ENCODE peak calls at places on chromosomes 3 and 15, in five cellular contexts. B is neuronal stem cell, C is brain microvascular endothelial cell, F is ovary, J is AG09309. H is an unnamed sample.

GRCh38 chr3:194988495-194989165 is 282.3 kb downstream of the XXYLT1 start:
- DNase-seq in B (no peak), C (no peak), F (no peak), J (no peak), H (no peak)

GRCh38 chr15:62150445-62150844 is 14.6 kb downstream of the C2CD4B start:
- DNase-seq in B (no peak), C (no peak), F (no peak), J (no peak), H (no peak)

GRCh38 chr3:16189201-16189600 is 14.7 kb downstream of the GALNT15 start:
- DNase-seq in B (no peak), C (no peak), F (no peak), J (no peak), H (no peak)

GRCh38 chr3:50639055-50639494 is 22.1 kb downstream of the MAPKAPK3 start:
- DNase-seq in B (no peak), C (peak), F (no peak), J (no peak), H (peak)

GRCh38 chr3:100001514-100002270 is 112.6 kb downstream of the FILIP1L start:
- DNase-seq in B (no peak), C (no peak), F (no peak), J (no peak), H (no peak)

GRCh38 chr15:80999623-81000036 is 1.1 kb upstream of the TLNRD1 start:
- DNase-seq in B (no peak), C (no peak), F (no peak), J (no peak), H (no peak)

GRCh38 chr3:111923095-111923771 is 55.6 kb upstream of the ABHD10 start:
- DNase-seq in B (no peak), C (no peak), F (no peak), J (no peak), H (no peak)

GRCh38 chr3:100087203-100087602 is 27.1 kb downstream of the FILIP1L start:
- DNase-seq in B (no peak), C (peak), F (no peak), J (no peak), H (no peak)

GRCh38 chr3:146403792-146404191 is 65.6 kb downstream of the PLSCR2 start:
- DNase-seq in B (no peak), C (no peak), F (no peak), J (no peak), H (no peak)

GRCh38 chr3:47782538-47783308 is 1.0 kb upstream of the SMARCC1 start:
- DNase-seq in B (no peak), C (no peak), F (no peak), J (no peak), H (no peak)

GRCh38 chr3:172355836-172356235 is 92.4 kb downstream of the GHSR start:
- DNase-seq in B (no peak), C (peak), F (peak), J (peak), H (peak)

GRCh38 chr15:68542771-68543544 is 35.8 kb upstream of the CORO2B start:
- DNase-seq in B (no peak), C (peak), F (peak), J (peak), H (peak)

GRCh38 chr15:73928971-73929627 is 2.8 kb downstream of the LOXL1 start:
- DNase-seq in B (no peak), C (no peak), F (no peak), J (no peak), H (no peak)

GRCh38 chr15:100723323-100723801 is 121.0 kb downstream of the ASB7 start:
- DNase-seq in B (no peak), C (no peak), F (no peak), J (no peak), H (no peak)

GRCh38 chr3:40615110-40615915 is 90.6 kb downstream of the ZNF621 start:
- DNase-seq in B (peak), C (no peak), F (no peak), J (no peak), H (no peak)

GRCh38 chr3:160226026-160226739 is 961 bp downstream of the C3orf80 start:
- DNase-seq in B (peak), C (no peak), F (no peak), J (no peak), H (no peak)

GRCh38 chr3:197752107-197752506 is 2.4 kb downstream of the FYTTD1 start:
- DNase-seq in B (no peak), C (no peak), F (no peak), J (no peak), H (no peak)

GRCh38 chr3:100027321-100027720 is 87.0 kb downstream of the FILIP1L start:
- DNase-seq in B (no peak), C (no peak), F (no peak), J (no peak), H (no peak)

GRCh38 chr3:59016930-59017616 is 32.8 kb downstream of the CFAP20DC start:
- DNase-seq in B (no peak), C (no peak), F (no peak), J (no peak), H (no peak)

GRCh38 chr3:3753416-3753815 is 45.8 kb upstream of the LRRN1 start:
- DNase-seq in B (no peak), C (no peak), F (no peak), J (no peak), H (no peak)

GRCh38 chr3:3476669-3477068 is 297.2 kb upstream of the CRBN start:
- DNase-seq in B (no peak), C (no peak), F (no peak), J (no peak), H (no peak)

GRCh38 chr15:31853370-31853769 is 176.9 kb upstream of the CHRNA7 start:
- DNase-seq in B (no peak), C (no peak), F (no peak), J (no peak), H (no peak)

GRCh38 chr3:76586471-76586870 is 453.4 kb upstream of the ROBO2 start:
- DNase-seq in B (no peak), C (no peak), F (no peak), J (no peak), H (no peak)

GRCh38 chr3:55143336-55143735 is 215.5 kb upstream of the LRTM1 start:
- DNase-seq in B (no peak), C (no peak), F (no peak), J (no peak), H (no peak)

GRCh38 chr3:58422756-58423324 is 10.8 kb downstream of the PDHB start:
- DNase-seq in B (no peak), C (no peak), F (no peak), J (no peak), H (no peak)

GRCh38 chr3:149339931-149340309 is 6.5 kb upstream of the TM4SF18 start:
- DNase-seq in B (no peak), C (peak), F (peak), J (peak), H (peak)

GRCh38 chr15:34944946-34945345 is 24.6 kb downstream of the AQR start:
- DNase-seq in B (no peak), C (no peak), F (no peak), J (peak), H (no peak)

GRCh38 chr3:71601811-71602210 is 18.3 kb upstream of the FOXP1 start:
- DNase-seq in B (no peak), C (peak), F (no peak), J (no peak), H (no peak)

GRCh38 chr3:87900061-87900460 is 158.7 kb downstream of the CGGBP1 start:
- DNase-seq in B (no peak), C (no peak), F (no peak), J (no peak), H (no peak)
- H3K4me3 ChIP-seq in B (no peak), C (no peak), F (no peak), J (no peak), H (no peak)

GRCh38 chr15:90294159-90294558 is 28.7 kb downstream of the NGRN start:
- DNase-seq in B (no peak), C (no peak), F (no peak), J (no peak), H (no peak)

GRCh38 chr15:90291679-90292356 is 26.3 kb downstream of the NGRN start:
- DNase-seq in B (no peak), C (no peak), F (no peak), J (no peak), H (no peak)

GRCh38 chr15:90296996-90297395 is 31.5 kb downstream of the NGRN start:
- DNase-seq in B (no peak), C (no peak), F (no peak), J (no peak), H (no peak)

GRCh38 chr15:90295270-90295648 is 29.8 kb downstream of the NGRN start:
- DNase-seq in B (no peak), C (no peak), F (no peak), J (no peak), H (no peak)

DNA sequence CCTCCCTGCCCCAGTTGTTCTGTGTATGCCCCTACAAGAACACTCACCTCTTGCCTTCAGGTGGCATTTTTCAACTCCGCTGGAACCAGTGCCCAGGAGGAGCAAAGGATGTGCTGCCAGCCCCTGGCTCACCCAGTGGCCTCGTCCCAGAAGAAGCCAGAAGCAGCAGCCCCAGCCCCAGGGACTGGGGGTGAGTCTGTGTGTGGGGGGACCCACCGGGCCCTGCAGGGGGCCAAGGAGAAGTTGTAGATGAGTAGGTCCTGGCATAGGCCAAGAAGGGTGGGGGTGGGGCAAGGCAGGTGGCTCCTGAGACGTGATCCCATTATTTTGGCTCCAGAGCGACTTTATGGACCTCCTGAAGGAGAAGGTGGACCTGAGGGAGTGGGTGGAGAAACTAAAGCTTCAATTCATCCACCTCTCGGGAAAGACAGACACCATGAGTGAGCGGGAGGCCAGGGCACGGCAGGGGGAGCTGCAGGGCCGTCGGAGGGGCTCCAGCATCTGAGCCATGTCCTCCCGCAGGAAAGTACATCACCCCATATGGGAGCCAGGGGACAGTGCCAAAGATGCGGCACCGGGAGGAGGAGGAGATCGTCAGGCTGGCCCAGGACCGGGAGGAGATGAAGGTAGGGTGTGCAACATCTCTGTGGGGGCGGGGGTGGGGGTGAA is 29.3 kb downstream of the NGRN start:
- DNase-seq in B (no peak), C (no peak), F (no peak), J (no peak), H (no peak)
- H3K4me3 ChIP-seq in B (no peak), C (no peak), F (no peak), J (no peak), H (no peak)

GRCh38 chr15:89833966-89834365 is 19.3 kb upstream of the ANPEP start:
- DNase-seq in B (no peak), C (no peak), F (no peak), J (no peak), H (no peak)

GRCh38 chr15:89835190-89835564 is 20.5 kb upstream of the ANPEP start:
- DNase-seq in B (no peak), C (no peak), F (no peak), J (no peak), H (no peak)

GRCh38 chr15:89837134-89837829 is 22.6 kb upstream of the ANPEP start:
- DNase-seq in B (no peak), C (peak), F (no peak), J (no peak), H (no peak)

GRCh38 chr15:89837830-89838178 is 23.2 kb upstream of the ANPEP start:
- DNase-seq in B (no peak), C (no peak), F (no peak), J (no peak), H (no peak)

DNA sequence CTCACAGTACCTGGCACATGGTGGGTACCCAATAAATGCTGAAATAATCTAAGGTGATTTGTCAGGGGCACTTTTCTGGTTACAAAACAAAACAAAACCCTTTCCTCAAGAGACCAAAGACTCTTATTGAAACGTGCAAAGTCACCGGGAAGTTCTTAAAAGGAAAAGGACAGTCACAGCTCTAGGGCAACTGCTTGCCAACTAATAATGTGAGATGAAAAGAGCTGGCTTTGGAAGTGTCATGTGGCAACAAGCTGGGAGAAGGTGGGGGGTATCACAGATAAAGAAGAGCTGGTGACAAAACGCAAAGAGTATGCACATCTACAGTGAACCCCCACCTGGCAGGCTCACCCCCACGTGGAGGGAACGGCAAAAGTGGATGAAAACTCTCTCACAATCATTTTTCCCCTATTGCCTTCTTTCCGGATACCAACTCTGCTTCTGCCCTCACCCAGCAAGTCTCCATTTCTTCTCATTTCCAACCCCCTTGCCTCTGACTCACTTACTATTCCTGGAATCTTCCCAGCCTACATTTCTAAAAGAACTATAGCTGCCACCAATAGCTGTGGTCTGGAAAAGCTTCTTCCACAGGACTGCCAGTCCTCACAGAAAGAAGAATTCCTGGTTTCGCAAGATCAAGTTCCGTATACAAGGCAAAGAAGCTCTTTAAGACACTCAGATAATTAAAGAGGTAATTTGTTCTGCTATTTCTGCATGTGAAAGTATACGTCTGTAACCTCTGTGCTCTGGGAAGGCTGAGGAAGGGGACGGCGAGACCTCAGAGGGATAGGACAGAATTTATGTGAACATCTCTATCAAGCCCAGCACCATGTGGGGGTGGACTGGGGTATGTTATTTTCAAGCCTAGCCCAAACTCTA is 21.8 kb upstream of the ANPEP start:
- DNase-seq in B (no peak), C (peak), F (no peak), J (peak), H (peak)
- H3K4me3 ChIP-seq in B (no peak), C (peak), F (no peak), J (peak), H (peak)

DNA sequence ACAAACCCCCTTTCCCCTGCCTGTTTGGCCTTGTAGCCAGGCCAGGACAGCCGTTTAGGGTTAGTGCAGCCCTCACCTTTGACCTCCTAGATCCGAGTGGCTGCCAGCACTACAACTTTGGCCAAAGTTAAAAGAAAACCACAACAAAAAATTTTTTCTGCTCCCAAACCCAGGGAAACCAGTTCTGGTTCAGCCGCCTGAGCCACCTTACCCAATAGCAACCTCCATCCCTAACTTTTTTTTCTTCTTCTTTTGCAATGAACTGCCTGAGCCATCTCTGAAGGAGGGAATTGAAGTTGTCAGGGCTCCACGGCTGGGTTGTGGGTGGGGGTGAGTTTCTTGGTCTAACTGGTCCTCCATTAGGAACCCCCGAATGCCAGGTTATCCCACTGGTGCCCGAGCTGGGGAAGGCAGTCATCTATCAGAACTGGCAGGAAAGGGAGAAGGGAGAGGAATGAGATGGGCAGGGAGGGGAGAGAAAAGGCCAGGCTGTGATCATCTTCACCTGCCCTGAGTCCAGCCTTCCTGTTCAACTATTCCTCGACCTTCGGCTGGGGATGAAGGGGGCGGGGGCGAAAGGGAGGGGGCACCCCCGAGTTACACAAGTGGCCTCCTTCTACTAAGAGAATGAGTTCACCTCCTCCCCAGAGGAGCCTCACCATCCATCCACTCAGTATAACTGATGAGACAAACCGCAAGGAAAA is 6.2 kb upstream of the NR2F2 start:
- DNase-seq in B (no peak), C (peak), F (peak), J (no peak), H (no peak)
- H3K4me3 ChIP-seq in B (no peak), C (peak), F (peak), J (peak), H (peak)

H was measured in skeletal muscle cell.